ENCODE peak calls at places on chromosomes 5 and 9, in ten cellular contexts. R, G, U, W, D, V, T, H, J and M are unnamed samples.

GRCh38 chr9:115035872-115036612 is 81.9 kb downstream of the TNC start:
- DNase-seq in R (no peak), G (peak), U (no peak), W (peak), D (no peak), V (peak), T (no peak), H (no peak), J (no peak), M (no peak)

GRCh38 chr9:68717554-68718453 is 12.8 kb downstream of the PIP5K1B start:
- DNase-seq in R (no peak), G (no peak), U (no peak), W (no peak), D (no peak), V (no peak), T (no peak), H (no peak), J (no peak), M (no peak)

GRCh38 chr9:70439991-70440706 is 25.7 kb upstream of the KLF9 start:
- DNase-seq in R (no peak), G (peak), U (peak), W (no peak), D (no peak), V (no peak), T (no peak), H (no peak), J (no peak), M (no peak)

GRCh38 chr5:170960567-170960966 is 98.7 kb downstream of the RANBP17 start:
- DNase-seq in R (no peak), G (peak), U (no peak), W (peak), D (no peak), V (no peak), T (no peak), H (no peak), J (no peak), M (no peak)

GRCh38 chr5:56147106-56147505 is 86.0 kb downstream of the ANKRD55 start:
- DNase-seq in R (no peak), G (no peak), U (no peak), W (no peak), D (no peak), V (no peak), T (no peak), H (no peak), J (no peak), M (no peak)

GRCh38 chr9:5620494-5620893 is 8.4 kb upstream of the RIC1 start:
- DNase-seq in R (no peak), G (no peak), U (no peak), W (no peak), D (no peak), V (no peak), T (no peak), H (no peak), J (no peak), M (no peak)

GRCh38 chr9:104682642-104683041 is 11.7 kb upstream of the OR13D1 start:
- DNase-seq in R (no peak), G (peak), U (peak), W (peak), D (no peak), V (peak), T (peak), H (no peak), J (no peak), M (no peak)

GRCh38 chr9:111920531-111920930 is 23.9 kb downstream of the UGCG start:
- DNase-seq in R (no peak), G (no peak), U (no peak), W (no peak), D (no peak), V (no peak), T (no peak), H (no peak), J (no peak), M (no peak)

GRCh38 chr5:114678778-114679177 is 316.9 kb downstream of the KCNN2 start:
- DNase-seq in R (no peak), G (no peak), U (no peak), W (no peak), D (no peak), V (no peak), T (no peak), H (no peak), J (no peak), M (no peak)
- TF ChIP-seq CTCF in R (no peak), G (no peak), U (no peak), W (no peak), D (no peak), V (no peak), T (no peak), H (no peak), J (no peak), M (no peak)

DNA sequence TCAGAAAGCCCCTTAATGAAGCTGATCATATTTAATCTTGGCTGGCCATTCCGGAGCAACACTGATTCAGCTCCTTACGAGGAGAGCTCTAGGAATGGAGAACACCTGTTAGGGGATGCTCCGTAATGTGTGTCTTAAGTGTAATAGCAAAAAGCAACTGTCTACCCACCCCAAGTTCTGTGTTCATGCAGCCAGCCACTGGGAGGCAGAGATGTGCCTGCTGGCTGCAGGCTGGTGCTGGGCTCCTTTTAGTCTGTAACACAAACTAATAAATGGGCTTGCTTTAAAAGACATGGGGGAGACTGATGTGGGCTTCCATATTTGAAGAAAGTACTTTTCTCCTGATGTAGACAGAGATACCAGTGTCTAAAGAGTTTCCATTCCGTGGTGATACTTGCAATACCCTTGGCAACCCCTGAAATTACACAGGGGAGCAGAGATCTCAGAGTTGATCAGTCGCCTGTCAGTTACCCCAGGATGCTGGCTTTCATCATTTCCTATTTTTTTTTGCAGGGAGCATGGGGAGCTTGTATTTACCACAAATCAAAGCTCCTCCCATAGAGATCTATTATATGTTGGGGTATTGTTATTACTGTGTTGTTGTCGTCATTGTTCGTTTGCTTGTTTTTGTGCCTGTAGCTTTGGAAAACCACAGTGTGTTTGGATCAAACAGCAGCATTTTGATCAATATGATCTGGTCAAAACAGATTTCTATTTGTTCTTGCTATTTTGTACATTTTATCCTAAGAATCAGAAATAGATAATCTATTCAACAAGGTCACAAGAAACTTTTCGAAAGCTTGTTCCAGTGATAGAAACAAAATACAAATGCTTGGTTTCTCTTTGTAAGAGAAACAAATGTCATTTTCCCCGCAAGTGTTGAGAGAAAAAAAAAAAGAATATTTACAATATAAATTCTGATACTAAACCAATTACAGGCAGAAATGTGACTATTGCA is 65.8 kb downstream of the MTX3 start:
- DNase-seq in R (no peak), G (peak), U (peak), W (no peak), D (no peak), V (no peak), T (peak), H (peak), J (no peak), M (no peak)
- TF ChIP-seq CTCF in R (no peak), G (peak), U (no peak), W (peak), D (peak), V (peak), T (peak), H (no peak), J (no peak), M (no peak)

GRCh38 chr9:7259544-7260241 is 501.9 kb downstream of the KDM4C start:
- DNase-seq in R (no peak), G (no peak), U (peak), W (no peak), D (no peak), V (peak), T (no peak), H (no peak), J (no peak), M (no peak)
- TF ChIP-seq CTCF in R (no peak), G (peak), U (peak), W (no peak), D (no peak), V (peak), T (peak), H (no peak), J (no peak), M (no peak)

DNA sequence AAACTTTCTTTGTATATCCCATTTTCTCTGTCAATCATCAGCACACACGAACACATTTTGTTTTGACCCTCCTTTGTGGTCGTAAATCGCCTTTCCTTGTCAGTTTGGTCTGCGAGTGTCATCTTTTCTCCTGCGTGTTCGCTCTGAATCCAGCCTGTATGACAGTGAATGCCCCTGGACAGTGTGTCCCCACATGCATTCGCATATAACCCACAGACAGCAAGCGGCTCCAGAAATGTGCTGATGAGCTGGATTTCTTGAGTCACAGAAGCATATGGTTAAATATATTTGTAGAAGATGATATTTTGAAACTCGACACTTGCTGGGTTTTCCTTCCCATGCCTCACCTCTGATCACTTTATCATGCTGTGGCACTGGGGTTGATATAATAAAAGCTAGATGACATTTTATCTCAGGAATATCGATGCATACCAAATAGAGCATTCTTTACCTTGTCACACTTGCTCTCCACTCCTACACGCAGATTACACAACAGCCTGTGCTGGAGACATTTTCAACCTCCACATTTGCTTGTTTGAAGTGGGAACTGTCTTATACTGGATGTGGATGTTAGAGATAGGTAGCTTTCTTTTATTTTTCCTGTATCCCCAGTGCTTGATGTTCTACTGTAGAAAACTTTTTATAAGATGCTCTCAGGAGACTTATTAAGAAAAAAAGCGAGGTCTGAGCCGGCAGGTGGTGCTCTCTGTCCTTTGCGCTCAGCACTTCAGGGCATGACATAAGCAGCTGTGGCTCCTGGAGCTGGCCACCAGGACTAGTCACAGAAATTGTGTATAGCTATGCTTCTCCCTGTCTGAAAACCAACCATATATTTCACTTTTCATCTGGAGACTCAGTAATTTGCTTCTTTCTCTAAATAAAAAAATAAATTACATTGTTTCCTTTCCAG is 215.1 kb downstream of the SH3GL2 start:
- DNase-seq in R (no peak), G (peak), U (peak), W (peak), D (no peak), V (peak), T (no peak), H (no peak), J (peak), M (no peak)
- TF ChIP-seq CTCF in R (no peak), G (peak), U (peak), W (peak), D (no peak), V (peak), T (peak), H (no peak), J (peak), M (peak)

DNA sequence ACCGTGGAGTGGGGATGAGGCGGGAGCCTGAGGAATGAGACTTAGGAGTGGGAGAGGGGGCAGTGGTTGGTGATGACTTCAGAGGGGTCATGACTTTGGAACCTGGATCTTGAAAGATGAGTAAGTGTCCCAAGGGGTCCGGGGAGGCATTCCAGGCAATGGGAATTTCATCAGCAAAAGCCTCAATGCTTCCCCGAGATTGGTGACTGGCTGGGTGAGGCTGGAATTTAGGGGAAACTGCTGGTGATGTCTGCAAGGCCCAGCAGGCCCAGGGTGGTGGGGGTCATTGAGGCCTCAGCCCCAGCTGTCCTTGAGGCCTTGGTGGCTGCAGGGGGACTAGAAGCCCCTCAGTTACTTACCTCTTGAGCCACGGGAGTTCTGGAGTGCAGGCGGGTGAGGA is 7.5 kb downstream of the NDST1 start:
- DNase-seq in R (no peak), G (peak), U (peak), W (peak), D (no peak), V (no peak), T (no peak), H (no peak), J (peak), M (no peak)
- TF ChIP-seq CTCF in R (no peak), G (no peak), U (no peak), W (no peak), D (no peak), V (no peak), T (no peak), H (no peak), J (no peak), M (no peak)

GRCh38 chr5:147332643-147333042 is 97.8 kb downstream of the STK32A start:
- DNase-seq in R (no peak), G (no peak), U (no peak), W (no peak), D (no peak), V (no peak), T (no peak), H (no peak), J (no peak), M (no peak)
- TF ChIP-seq CTCF in R (no peak), G (no peak), U (no peak), W (no peak), D (no peak), V (no peak), T (no peak), H (no peak), J (no peak), M (no peak)

GRCh38 chr9:88447431-88447830 is 59.2 kb downstream of the SPIN1 start:
- DNase-seq in R (no peak), G (no peak), U (no peak), W (no peak), D (no peak), V (no peak), T (no peak), H (no peak), J (no peak), M (no peak)
- TF ChIP-seq CTCF in R (no peak), G (no peak), U (no peak), W (no peak), D (no peak), V (no peak), T (no peak), H (no peak), J (no peak), M (no peak)

DNA sequence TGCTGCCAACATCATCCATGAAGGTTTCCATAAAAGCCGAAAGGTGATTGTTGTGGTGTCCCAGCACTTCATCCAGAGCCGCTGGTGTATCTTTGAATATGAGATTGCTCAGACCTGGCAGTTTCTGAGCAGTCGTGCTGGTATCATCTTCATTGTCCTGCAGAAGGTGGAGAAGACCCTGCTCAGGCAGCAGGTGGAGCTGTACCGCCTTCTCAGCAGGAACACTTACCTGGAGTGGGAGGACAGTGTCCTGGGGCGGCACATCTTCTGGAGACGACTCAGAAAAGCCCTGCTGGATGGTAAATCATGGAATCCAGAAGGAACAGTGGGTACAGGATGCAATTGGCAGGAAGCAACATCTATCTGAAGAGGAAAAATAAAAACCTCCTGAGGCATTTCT is 10.1 kb downstream of the TLR4 start:
- DNase-seq in R (no peak), G (no peak), U (no peak), W (no peak), D (no peak), V (no peak), T (no peak), H (peak), J (no peak), M (no peak)
- TF ChIP-seq CTCF in R (no peak), G (no peak), U (no peak), W (peak), D (no peak), V (peak), T (peak), H (no peak), J (no peak), M (no peak)